ENCODE peak calls at places on chromosome 22, in four cellular contexts. J, D, N and Q are unnamed samples.

GRCh38 chr22:49404020-49404419 is 423.7 kb downstream of the BRD1 start:
- DNase-seq in N (no peak), J (no peak), D (no peak), Q (no peak)

GRCh38 chr22:45923812-45924211 is 53.1 kb downstream of the WNT7B start:
- DNase-seq in D (no peak), J (no peak), N (no peak), Q (no peak)

GRCh38 chr22:39388261-39389011 is 11.1 kb upstream of the TAB1 start:
- DNase-seq in N (peak), J (peak), D (no peak), Q (peak)

GRCh38 chr22:35624547-35624946 is 7.4 kb upstream of the MB start:
- DNase-seq in D (no peak), N (no peak), J (no peak), Q (no peak)

GRCh38 chr22:27919943-27920755 is 1.1 kb upstream of the PITPNB start:
- DNase-seq in J (no peak), N (no peak), D (peak), Q (no peak)

GRCh38 chr22:43338766-43339345 is 4.3 kb downstream of the SCUBE1 start:
- DNase-seq in N (no peak), D (no peak), J (no peak), Q (no peak)

GRCh38 chr22:21669026-21669425 is 3.2 kb downstream of the PPIL2 start:
- DNase-seq in J (no peak), N (no peak), D (no peak), Q (no peak)

GRCh38 chr22:46046299-46046685 is 69.3 kb upstream of the WNT7B start:
- DNase-seq in N (peak), D (no peak), J (no peak), Q (no peak)

GRCh38 chr22:39959640-39960447 is at the start of gene TMA7B:
- DNase-seq in D (peak), N (no peak), J (peak), Q (no peak)

GRCh38 chr22:28728002-28728401 is 13.6 kb downstream of the CHEK2 start:
- DNase-seq in D (no peak), N (no peak), J (no peak), Q (no peak)

GRCh38 chr22:20139391-20140106 is 7.9 kb downstream of the ZDHHC8 start:
- DNase-seq in J (no peak), D (no peak), N (no peak), Q (no peak)

GRCh38 chr22:32996702-32997101 is 61.5 kb downstream of the SYN3 start:
- DNase-seq in J (no peak), N (no peak), D (peak), Q (peak)

GRCh38 chr22:41976961-41977566 is 7.8 kb downstream of the SEPTIN3 start:
- DNase-seq in J (peak), D (no peak), N (no peak), Q (no peak)

GRCh38 chr22:17429516-17429915 is 60.3 kb downstream of the CECR2 start:
- DNase-seq in D (no peak), J (no peak), N (no peak), Q (no peak)

GRCh38 chr22:22865311-22866072 is 22.1 kb upstream of the IGLL5 start:
- DNase-seq in N (no peak), D (no peak), J (peak), Q (no peak)

GRCh38 chr22:22687638-22688500 is 43.5 kb downstream of the GGTLC2 start:
- DNase-seq in N (no peak), J (peak), D (peak), Q (no peak)

GRCh38 chr22:50174382-50175190 is 4.1 kb downstream of the PANX2 start:
- DNase-seq in N (no peak), D (no peak), J (no peak), Q (no peak)

GRCh38 chr22:42644422-42645340 is 4.3 kb upstream of the ATP5MGL start:
- DNase-seq in J (no peak), N (peak), D (peak), Q (no peak)

GRCh38 chr22:27241430-27242110 is 560.0 kb downstream of the MN1 start:
- DNase-seq in J (no peak), N (no peak), D (peak), Q (no peak)

GRCh38 chr22:47695176-47695575 is 932.7 kb downstream of the TBC1D22A start:
- DNase-seq in J (peak), N (no peak), D (no peak), Q (no peak)

GRCh38 chr22:22910272-22911240 is 22.9 kb downstream of the IGLL5 start:
- DNase-seq in J (no peak), N (no peak), D (no peak), Q (no peak)

GRCh38 chr22:20191000-20191515 is 40.2 kb upstream of the CCDC188 start:
- DNase-seq in J (no peak), D (no peak), N (no peak), Q (no peak)

GRCh38 chr22:46175631-46176030 is 25.3 kb downstream of the PPARA start:
- DNase-seq in D (no peak), J (no peak), N (no peak), Q (no peak)

GRCh38 chr22:49947296-49947622 is 13.3 kb upstream of the PIM3 start:
- DNase-seq in J (no peak), N (no peak), D (no peak), Q (no peak)

GRCh38 chr22:49373801-49374226 is 453.9 kb downstream of the BRD1 start:
- DNase-seq in D (no peak), N (no peak), J (no peak), Q (peak)

GRCh38 chr22:35231585-35232084 is 25.7 kb upstream of the HMGXB4 start:
- DNase-seq in N (peak), J (peak), D (peak), Q (peak)

GRCh38 chr22:25176799-25177198 is 22.9 kb upstream of the CRYBB3 start:
- DNase-seq in N (no peak), J (no peak), D (no peak), Q (no peak)

GRCh38 chr22:43955883-43956286 is 643 bp downstream of the SAMM50 start:
- DNase-seq in D (peak), J (peak), N (no peak), Q (no peak)

GRCh38 chr22:49607821-49608220 is 219.9 kb downstream of the BRD1 start:
- DNase-seq in D (no peak), N (no peak), J (no peak), Q (no peak)

GRCh38 chr22:24068377-24068680 is 57.2 kb downstream of the CABIN1 start:
- DNase-seq in N (no peak), D (no peak), J (no peak), Q (no peak)

GRCh38 chr22:49361164-49361563 is 466.5 kb downstream of the BRD1 start:
- DNase-seq in J (no peak), N (no peak), D (no peak), Q (no peak)

GRCh38 chr22:25770333-25770732 is 28.3 kb downstream of the MYO18B start:
- DNase-seq in J (no peak), N (no peak), D (no peak), Q (no peak)

GRCh38 chr22:38298312-38299000 is 18.8 kb downstream of the CSNK1E start:
- DNase-seq in N (no peak), D (no peak), J (peak), Q (no peak)

GRCh38 chr22:34850010-34850409 is 215.9 kb upstream of the ISX start:
- DNase-seq in N (no peak), D (no peak), J (no peak), Q (no peak)

GRCh38 chr22:39728236-39728860 is 157.8 kb downstream of the CACNA1I start:
- DNase-seq in N (no peak), D (no peak), J (no peak), Q (no peak)

GRCh38 chr22:48186121-48186790 is 1423.8 kb downstream of the TBC1D22A start:
- DNase-seq in J (no peak), N (no peak), D (no peak), Q (no peak)